ENCODE peak calls at places on chromosomes 5 and 9, in eight cellular contexts. Y is EL; I is GM23338; P is SK-MEL-5; U is SW 1271; R is stimulated activated CD8-positive, alpha-beta memory T cell treated with anti-CD3 and anti-CD28 coated beads, Interleukin-15, amount 100 ng/mL, for 1 hour; G is heart right ventricle; X is activated CD4-positive, alpha-beta T cell treated with anti-CD3 and anti-CD28 coated beads for 36 hours. F is an unnamed sample.

GRCh38 chr5:39732166-39732565 is 307.4 kb upstream of the DAB2 start:
- DNase-seq in G (no peak), X (no peak), P (no peak), U (no peak), R (no peak), Y (no peak), I (no peak), F (no peak)

GRCh38 chr5:142006363-142007236 is 6.2 kb downstream of the GNPDA1 start:
- DNase-seq in P (no peak), R (no peak), U (no peak), G (no peak), Y (peak), X (peak), I (no peak), F (peak)

GRCh38 chr5:101102506-101102905 is 199.4 kb upstream of the ST8SIA4 start:
- DNase-seq in U (no peak), Y (no peak), X (no peak), G (no peak), I (peak), P (no peak), R (no peak), F (no peak)

GRCh38 chr9:134813841-134814240 is 66.8 kb upstream of the FCN2 start:
- DNase-seq in P (no peak), X (no peak), R (no peak), I (no peak), Y (no peak), G (no peak), U (no peak), F (no peak)

GRCh38 chr5:99010294-99010693 is 81.5 kb upstream of the CHD1 start:
- DNase-seq in P (no peak), G (no peak), I (peak), U (no peak), R (no peak), Y (no peak), X (no peak), F (no peak)

GRCh38 chr9:134544388-134545212 is 97.0 kb upstream of the COL5A1 start:
- DNase-seq in X (no peak), I (peak), P (peak), Y (peak), U (no peak), R (no peak), G (no peak), F (no peak)

GRCh38 chr5:148416921-148417320 is 33.2 kb downstream of the FBXO38 start:
- DNase-seq in U (no peak), I (no peak), X (no peak), P (no peak), Y (peak), G (no peak), R (no peak), F (no peak)

GRCh38 chr5:175384724-175385552 is 59.0 kb downstream of the DRD1 start:
- DNase-seq in P (no peak), U (no peak), R (no peak), X (no peak), G (no peak), I (no peak), Y (no peak), F (no peak)

GRCh38 chr9:99835581-99835980 is 13.9 kb downstream of the NR4A3 start:
- DNase-seq in G (no peak), X (no peak), P (no peak), R (no peak), I (no peak), U (no peak), Y (no peak), F (no peak)

GRCh38 chr5:172361566-172362238 is 78.1 kb upstream of the UBTD2 start:
- DNase-seq in R (no peak), U (peak), P (peak), Y (peak), G (no peak), I (no peak), X (peak), F (peak)

GRCh38 chr9:8832956-8833355 is 1033.4 kb upstream of the DMAC1 start:
- DNase-seq in X (no peak), U (no peak), P (no peak), R (no peak), G (no peak), I (no peak), Y (no peak), F (no peak)

GRCh38 chr5:37055383-37055990 is 178.9 kb downstream of the NIPBL start:
- DNase-seq in R (no peak), P (no peak), Y (no peak), I (no peak), U (no peak), G (no peak), X (no peak), F (no peak)

GRCh38 chr5:72129730-72130129 is 22.5 kb downstream of the MAP1B start:
- DNase-seq in U (no peak), I (no peak), P (no peak), Y (peak), R (no peak), X (no peak), G (no peak), F (no peak)

GRCh38 chr9:126982215-126983002 is 67.8 kb downstream of the RALGPS1 start:
- DNase-seq in G (no peak), P (no peak), R (no peak), U (no peak), I (no peak), X (no peak), Y (no peak), F (no peak)

GRCh38 chr5:174532453-174533126 is 191.8 kb upstream of the MSX2 start:
- DNase-seq in Y (peak), G (peak), P (peak), X (peak), U (peak), R (no peak), I (peak), F (peak)

GRCh38 chr5:1851290-1851934 is 31.3 kb downstream of the IRX4 start:
- DNase-seq in U (no peak), X (no peak), P (no peak), Y (no peak), G (no peak), R (no peak), I (peak), F (no peak)

GRCh38 chr9:121321039-121321503 is 49.0 kb downstream of the STOM start:
- DNase-seq in U (no peak), I (no peak), R (no peak), Y (peak), P (no peak), G (no peak), X (peak), F (peak)

GRCh38 chr9:88814521-88815101 is 176.7 kb upstream of the S1PR3 start:
- DNase-seq in X (no peak), R (no peak), Y (peak), P (no peak), I (no peak), U (no peak), G (peak), F (no peak)

GRCh38 chr5:138874241-138874640 is 894 bp downstream of the LRRTM2 start:
- DNase-seq in Y (peak), X (no peak), U (no peak), P (peak), G (no peak), I (no peak), R (no peak), F (no peak)

GRCh38 chr9:134369416-134370212 is 43.4 kb downstream of the RXRA start:
- DNase-seq in X (no peak), U (no peak), P (no peak), Y (no peak), I (no peak), G (no peak), R (no peak), F (no peak)

GRCh38 chr5:111790295-111790694 is 33.3 kb upstream of the NREP start:
- DNase-seq in X (no peak), P (no peak), U (no peak), I (no peak), Y (no peak), R (no peak), G (no peak), F (no peak)

GRCh38 chr5:61768692-61769281 is 436.7 kb downstream of the ZSWIM6 start:
- DNase-seq in X (peak), P (peak), U (peak), R (no peak), G (no peak), I (peak), Y (peak), F (no peak)

GRCh38 chr9:68672215-68672614 is 32.8 kb upstream of the PIP5K1B start:
- DNase-seq in I (no peak), G (no peak), R (no peak), Y (no peak), P (no peak), U (no peak), X (no peak), F (no peak)

GRCh38 chr9:124449381-124450151 is 685 bp upstream of the ADGRD2 start:
- DNase-seq in I (no peak), X (no peak), P (no peak), G (no peak), Y (no peak), R (no peak), U (no peak), F (no peak)

GRCh38 chr9:70080481-70081119 is 37.0 kb downstream of the MAMDC2 start:
- DNase-seq in I (peak), R (no peak), G (peak), P (no peak), Y (peak), X (no peak), U (no peak), F (no peak)

GRCh38 chr9:99866398-99866797 is 40.1 kb upstream of the STX17 start:
- DNase-seq in Y (no peak), G (no peak), I (no peak), U (no peak), R (no peak), X (no peak), P (no peak), F (no peak)

GRCh38 chr9:132973713-132974112 is 4.8 kb upstream of the GFI1B start:
- DNase-seq in X (peak), I (peak), R (no peak), Y (peak), U (no peak), P (peak), G (no peak), F (peak)

GRCh38 chr9:3906437-3907213 is 380.8 kb upstream of the RFX3 start:
- DNase-seq in R (no peak), P (peak), X (no peak), U (no peak), I (no peak), Y (peak), G (no peak), F (no peak)

GRCh38 chr5:172528440-172528839 is 74.1 kb upstream of the SH3PXD2B start:
- DNase-seq in G (no peak), I (no peak), X (no peak), R (no peak), U (no peak), P (peak), Y (peak), F (no peak)

GRCh38 chr9:137240321-137240840 is 706 bp upstream of the TUBB4B start:
- DNase-seq in X (peak), G (peak), R (peak), Y (peak), P (peak), I (no peak), U (no peak), F (peak)

GRCh38 chr5:72205431-72206009 is 98.2 kb downstream of the MAP1B start:
- DNase-seq in U (no peak), R (no peak), X (no peak), Y (peak), I (no peak), P (no peak), G (no peak), F (no peak)

GRCh38 chr9:97556721-97557605 is 55.5 kb downstream of the TMOD1 start:
- DNase-seq in U (no peak), G (peak), Y (no peak), R (no peak), I (no peak), P (no peak), X (no peak), F (no peak)

GRCh38 chr9:130043654-130044623 is 950 bp upstream of the FNBP1 start:
- DNase-seq in R (no peak), G (peak), U (no peak), Y (peak), X (no peak), I (peak), P (no peak), F (no peak)

GRCh38 chr9:127407505-127407868 is 10.5 kb downstream of the SLC2A8 start:
- DNase-seq in X (no peak), U (no peak), G (no peak), P (no peak), R (no peak), I (no peak), Y (no peak), F (no peak)